ENCODE peak calls at places on chromosomes 5 and 9, in six cellular contexts. One of them, this sample, is unnamed.

GRCh38 chr5:56100429-56101176 is 105.8 kb upstream of the IL6ST start:
- DNase-seq in mucosa of descending colon: no peak
- DNase-seq in AG09319: no peak
- DNase-seq in pancreas: no peak
- DNase-seq in GM12864: no peak
- DNase-seq in coronary artery: no peak
- DNase-seq in this sample: no peak

GRCh38 chr5:9197881-9198260 is 348.0 kb downstream of the SEMA5A start:
- DNase-seq in mucosa of descending colon: no peak
- DNase-seq in AG09319: no peak
- DNase-seq in pancreas: no peak
- DNase-seq in GM12864: peak
- DNase-seq in coronary artery: no peak
- DNase-seq in this sample: peak

GRCh38 chr5:72106922-72107873 is at the start of gene MAP1B:
- DNase-seq in mucosa of descending colon: peak
- DNase-seq in AG09319: no peak
- DNase-seq in pancreas: peak
- DNase-seq in GM12864: no peak
- DNase-seq in coronary artery: peak
- DNase-seq in this sample: peak

GRCh38 chr5:178589180-178590140 is 733 bp downstream of the COL23A1 start:
- DNase-seq in mucosa of descending colon: no peak
- DNase-seq in AG09319: no peak
- DNase-seq in pancreas: no peak
- DNase-seq in GM12864: no peak
- DNase-seq in coronary artery: no peak
- DNase-seq in this sample: peak

GRCh38 chr9:106419737-106420136 is 443.2 kb upstream of the ZNF462 start:
- DNase-seq in mucosa of descending colon: no peak
- DNase-seq in AG09319: no peak
- DNase-seq in pancreas: no peak
- DNase-seq in GM12864: no peak
- DNase-seq in coronary artery: no peak
- DNase-seq in this sample: no peak

GRCh38 chr9:91659529-91660294 is 236.1 kb upstream of the NFIL3 start:
- DNase-seq in mucosa of descending colon: no peak
- DNase-seq in AG09319: no peak
- DNase-seq in pancreas: no peak
- DNase-seq in GM12864: no peak
- DNase-seq in coronary artery: no peak
- DNase-seq in this sample: no peak

GRCh38 chr5:139698461-139699146 is 50.5 kb downstream of the CXXC5 start:
- DNase-seq in mucosa of descending colon: peak
- DNase-seq in AG09319: peak
- DNase-seq in pancreas: peak
- DNase-seq in GM12864: no peak
- DNase-seq in coronary artery: peak
- DNase-seq in this sample: no peak

GRCh38 chr9:6433405-6433804 is 20.4 kb downstream of the UHRF2 start:
- DNase-seq in mucosa of descending colon: no peak
- DNase-seq in AG09319: no peak
- DNase-seq in pancreas: no peak
- DNase-seq in GM12864: no peak
- DNase-seq in coronary artery: no peak
- DNase-seq in this sample: no peak

GRCh38 chr5:15420201-15420600 is 79.8 kb upstream of the FBXL7 start:
- DNase-seq in mucosa of descending colon: no peak
- DNase-seq in AG09319: no peak
- DNase-seq in pancreas: peak
- DNase-seq in GM12864: no peak
- DNase-seq in coronary artery: no peak
- DNase-seq in this sample: no peak

GRCh38 chr9:77844415-77844814 is 187.2 kb downstream of the GNAQ start:
- DNase-seq in mucosa of descending colon: no peak
- DNase-seq in AG09319: no peak
- DNase-seq in pancreas: no peak
- DNase-seq in GM12864: no peak
- DNase-seq in coronary artery: no peak
- DNase-seq in this sample: no peak

GRCh38 chr5:176676361-176676824 is 29.1 kb downstream of the TSPAN17 start:
- DNase-seq in mucosa of descending colon: no peak
- DNase-seq in AG09319: no peak
- DNase-seq in pancreas: no peak
- DNase-seq in GM12864: no peak
- DNase-seq in coronary artery: no peak
- DNase-seq in this sample: peak

GRCh38 chr5:34656700-34657549 is 797 bp downstream of the RAI14 start:
- DNase-seq in mucosa of descending colon: peak
- DNase-seq in AG09319: no peak
- DNase-seq in pancreas: peak
- DNase-seq in GM12864: no peak
- DNase-seq in coronary artery: no peak
- DNase-seq in this sample: peak

GRCh38 chr9:129981180-129981907 is 61.6 kb downstream of the FNBP1 start:
- DNase-seq in mucosa of descending colon: no peak
- DNase-seq in AG09319: no peak
- DNase-seq in pancreas: no peak
- DNase-seq in GM12864: no peak
- DNase-seq in coronary artery: no peak
- DNase-seq in this sample: no peak

GRCh38 chr9:82601272-82601835 is 461.6 kb downstream of the RASEF start:
- DNase-seq in mucosa of descending colon: no peak
- DNase-seq in AG09319: peak
- DNase-seq in pancreas: no peak
- DNase-seq in GM12864: no peak
- DNase-seq in coronary artery: no peak
- DNase-seq in this sample: no peak

GRCh38 chr9:12699529-12699928 is 6.3 kb downstream of the TYRP1 start:
- DNase-seq in mucosa of descending colon: no peak
- DNase-seq in AG09319: no peak
- DNase-seq in pancreas: no peak
- DNase-seq in GM12864: no peak
- DNase-seq in coronary artery: no peak
- DNase-seq in this sample: no peak

GRCh38 chr5:112228672-112229071 is 190.4 kb downstream of the EPB41L4A start:
- DNase-seq in mucosa of descending colon: peak
- DNase-seq in AG09319: peak
- DNase-seq in pancreas: peak
- DNase-seq in GM12864: no peak
- DNase-seq in coronary artery: peak
- DNase-seq in this sample: no peak

GRCh38 chr9:137724818-137725240 is 106.0 kb downstream of the EHMT1 start:
- DNase-seq in mucosa of descending colon: no peak
- DNase-seq in AG09319: no peak
- DNase-seq in pancreas: no peak
- DNase-seq in GM12864: no peak
- DNase-seq in coronary artery: no peak
- DNase-seq in this sample: no peak

GRCh38 chr9:113398796-113399195 is 2.3 kb downstream of the ALAD start:
- DNase-seq in mucosa of descending colon: no peak
- DNase-seq in AG09319: no peak
- DNase-seq in pancreas: no peak
- DNase-seq in GM12864: no peak
- DNase-seq in coronary artery: no peak
- DNase-seq in this sample: no peak

GRCh38 chr5:175353876-175354275 is 90.1 kb downstream of the DRD1 start:
- DNase-seq in mucosa of descending colon: no peak
- DNase-seq in AG09319: no peak
- DNase-seq in pancreas: no peak
- DNase-seq in GM12864: no peak
- DNase-seq in coronary artery: no peak
- DNase-seq in this sample: no peak

GRCh38 chr9:110214090-110214489 is 6.1 kb upstream of the C9orf152 start:
- DNase-seq in mucosa of descending colon: no peak
- DNase-seq in AG09319: no peak
- DNase-seq in pancreas: no peak
- DNase-seq in GM12864: no peak
- DNase-seq in coronary artery: no peak
- DNase-seq in this sample: no peak

GRCh38 chr5:1799110-1799601 is 481 bp downstream of the MRPL36 start:
- DNase-seq in mucosa of descending colon: peak
- DNase-seq in AG09319: no peak
- DNase-seq in pancreas: no peak
- DNase-seq in GM12864: no peak
- DNase-seq in coronary artery: no peak
- DNase-seq in this sample: peak

GRCh38 chr5:138900281-138900965 is 25.3 kb upstream of the LRRTM2 start:
- DNase-seq in mucosa of descending colon: no peak
- DNase-seq in AG09319: no peak
- DNase-seq in pancreas: no peak
- DNase-seq in GM12864: no peak
- DNase-seq in coronary artery: no peak
- DNase-seq in this sample: no peak

GRCh38 chr5:5181650-5182324 is 41.7 kb downstream of the ADAMTS16 start:
- DNase-seq in mucosa of descending colon: no peak
- DNase-seq in AG09319: no peak
- DNase-seq in pancreas: no peak
- DNase-seq in GM12864: no peak
- DNase-seq in coronary artery: no peak
- DNase-seq in this sample: no peak

GRCh38 chr9:105067895-105068580 is 140.1 kb upstream of the ABCA1 start:
- DNase-seq in mucosa of descending colon: no peak
- DNase-seq in AG09319: no peak
- DNase-seq in pancreas: no peak
- DNase-seq in GM12864: no peak
- DNase-seq in coronary artery: no peak
- DNase-seq in this sample: no peak

GRCh38 chr5:1392801-1393565 is 48.1 kb upstream of the CLPTM1L start:
- DNase-seq in mucosa of descending colon: no peak
- DNase-seq in AG09319: no peak
- DNase-seq in pancreas: no peak
- DNase-seq in GM12864: no peak
- DNase-seq in coronary artery: no peak
- DNase-seq in this sample: no peak

GRCh38 chr5:128669803-128670202 is 131.8 kb upstream of the FBN2 start:
- DNase-seq in mucosa of descending colon: no peak
- DNase-seq in AG09319: no peak
- DNase-seq in pancreas: no peak
- DNase-seq in GM12864: no peak
- DNase-seq in coronary artery: no peak
- DNase-seq in this sample: no peak

DNA sequence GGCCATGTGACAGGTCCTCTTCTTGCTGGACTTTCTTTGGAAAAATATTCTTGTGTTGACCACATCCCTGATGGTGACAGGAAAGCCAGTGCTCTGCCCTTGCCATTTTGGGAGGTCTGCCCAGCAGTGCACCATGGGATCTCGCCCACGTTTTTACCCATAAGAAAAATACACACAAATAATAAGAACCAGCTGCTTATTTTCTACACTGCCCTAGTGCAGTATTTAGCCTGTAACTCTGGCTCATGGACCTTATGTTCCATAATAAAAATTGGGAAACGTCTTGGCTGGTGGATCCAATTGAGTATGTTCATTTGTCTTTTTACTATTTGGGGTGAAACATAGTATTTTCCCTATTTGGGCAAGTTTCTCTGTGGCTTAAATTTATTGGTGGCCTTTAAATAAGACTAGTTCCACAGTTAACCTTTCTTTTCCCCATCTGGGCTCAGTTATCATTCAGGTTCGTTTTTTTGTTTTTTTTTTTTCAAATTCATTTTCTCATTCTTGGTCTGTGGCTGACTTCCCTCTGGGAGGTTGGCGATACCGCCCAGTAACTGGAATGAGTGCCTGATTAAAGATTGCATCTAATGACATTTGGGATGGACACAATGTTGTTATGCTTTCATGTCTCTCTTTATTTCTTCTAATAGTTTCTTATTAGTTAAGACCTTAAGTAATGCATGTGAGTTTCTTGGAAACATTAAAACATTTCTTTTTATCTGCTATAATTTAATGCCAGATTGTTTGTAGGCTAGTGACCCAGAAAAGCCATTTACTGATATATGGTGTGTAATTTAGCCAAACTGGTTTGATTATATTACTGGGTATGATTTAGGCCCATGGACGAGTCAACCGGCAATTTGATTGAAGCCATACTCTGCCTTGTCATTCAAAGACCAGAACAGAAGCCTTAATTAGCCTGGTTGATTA is 163.7 kb downstream of the FGF10 start:
- DNase-seq in mucosa of descending colon: no peak
- DNase-seq in AG09319: no peak
- DNase-seq in pancreas: no peak
- DNase-seq in GM12864: no peak
- DNase-seq in coronary artery: no peak
- DNase-seq in this sample: no peak
- TF ChIP-seq CTCF in mucosa of descending colon: no peak
- TF ChIP-seq CTCF in AG09319: no peak
- TF ChIP-seq CTCF in pancreas: no peak
- TF ChIP-seq CTCF in GM12864: no peak
- TF ChIP-seq CTCF in coronary artery: no peak
- TF ChIP-seq CTCF in this sample: no peak

GRCh38 chr9:99221623-99222415 is at the start of the genes ALG2 and SEC61B:
- DNase-seq in mucosa of descending colon: peak
- DNase-seq in AG09319: peak
- DNase-seq in pancreas: peak
- DNase-seq in GM12864: peak
- DNase-seq in coronary artery: peak
- DNase-seq in this sample: peak
- TF ChIP-seq CTCF in mucosa of descending colon: no peak
- TF ChIP-seq CTCF in AG09319: no peak
- TF ChIP-seq CTCF in pancreas: no peak
- TF ChIP-seq CTCF in GM12864: no peak
- TF ChIP-seq CTCF in coronary artery: no peak
- TF ChIP-seq CTCF in this sample: no peak

DNA sequence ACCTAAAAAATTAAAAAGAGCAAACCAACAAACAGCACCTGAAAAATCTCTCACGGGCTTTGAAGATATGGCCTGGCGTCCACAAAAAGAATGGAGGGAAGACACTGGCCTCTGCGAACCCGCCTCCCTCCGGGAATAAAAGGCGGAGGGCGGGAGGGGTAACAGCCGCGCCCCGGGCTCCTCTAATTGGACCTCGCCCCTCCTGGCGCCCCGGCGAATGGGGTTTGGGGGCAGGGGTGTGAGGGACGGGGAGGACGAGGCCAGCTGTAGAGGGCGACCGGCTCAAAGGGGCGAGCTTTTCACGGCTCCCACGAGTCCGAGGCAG is 753 bp downstream of the FANCC start:
- DNase-seq in mucosa of descending colon: peak
- DNase-seq in AG09319: no peak
- DNase-seq in pancreas: peak
- DNase-seq in GM12864: no peak
- DNase-seq in coronary artery: no peak
- DNase-seq in this sample: peak
- TF ChIP-seq CTCF in mucosa of descending colon: no peak
- TF ChIP-seq CTCF in AG09319: peak
- TF ChIP-seq CTCF in pancreas: no peak
- TF ChIP-seq CTCF in GM12864: no peak
- TF ChIP-seq CTCF in coronary artery: no peak
- TF ChIP-seq CTCF in this sample: no peak

GRCh38 chr5:135753990-135754389 is 80.5 kb upstream of the SLC25A48 start:
- DNase-seq in mucosa of descending colon: no peak
- DNase-seq in AG09319: no peak
- DNase-seq in pancreas: no peak
- DNase-seq in GM12864: no peak
- DNase-seq in coronary artery: no peak
- DNase-seq in this sample: no peak

GRCh38 chr5:135747824-135748223 is 86.6 kb upstream of the SLC25A48 start:
- DNase-seq in mucosa of descending colon: no peak
- DNase-seq in AG09319: no peak
- DNase-seq in pancreas: no peak
- DNase-seq in GM12864: no peak
- DNase-seq in coronary artery: no peak
- DNase-seq in this sample: no peak

GRCh38 chr5:135745897-135746500 is 88.5 kb upstream of the SLC25A48 start:
- DNase-seq in mucosa of descending colon: no peak
- DNase-seq in AG09319: no peak
- DNase-seq in pancreas: no peak
- DNase-seq in GM12864: no peak
- DNase-seq in coronary artery: no peak
- DNase-seq in this sample: no peak

GRCh38 chr5:135750506-135750905 is 84.0 kb upstream of the SLC25A48 start:
- DNase-seq in mucosa of descending colon: no peak
- DNase-seq in AG09319: no peak
- DNase-seq in pancreas: no peak
- DNase-seq in GM12864: no peak
- DNase-seq in coronary artery: no peak
- DNase-seq in this sample: no peak
- TF ChIP-seq CTCF in mucosa of descending colon: no peak
- TF ChIP-seq CTCF in AG09319: peak
- TF ChIP-seq CTCF in pancreas: no peak
- TF ChIP-seq CTCF in GM12864: peak
- TF ChIP-seq CTCF in coronary artery: no peak
- TF ChIP-seq CTCF in this sample: peak

This sample was measured in GM13977.